ENCODE peak calls at places on chromosomes 11 and 22, in five cellular contexts. C, J, O, W and H are unnamed samples.

GRCh38 chr11:47440054-47440476 is 8.9 kb downstream of the RAPSN start:
- DNase-seq in C (no peak), J (no peak), O (no peak), W (no peak), H (no peak)

GRCh38 chr11:69861901-69862300 is 42.7 kb upstream of the FGF3 start:
- DNase-seq in C (no peak), J (no peak), O (no peak), W (no peak), H (no peak)

GRCh38 chr11:128406365-128406706 is 181.0 kb downstream of the ETS1 start:
- DNase-seq in C (no peak), J (no peak), O (no peak), W (no peak), H (peak; percentile 35)

GRCh38 chr22:44755956-44756361 is 3.6 kb downstream of the ARHGAP8 start:
- DNase-seq in C (no peak), J (no peak), O (peak; percentile 70), W (peak; percentile 78), H (no peak)

GRCh38 chr11:123233280-123233977 is 38.4 kb upstream of the CLMP start:
- DNase-seq in C (no peak), J (no peak), O (no peak), W (no peak), H (no peak)

GRCh38 chr11:109033627-109034340 is 368.9 kb downstream of the DDX10 start:
- DNase-seq in C (no peak), J (peak; percentile 97), O (peak; percentile 84), W (no peak), H (peak; percentile 97)

GRCh38 chr11:126584028-126584427 is 228.5 kb downstream of the ST3GAL4 start:
- DNase-seq in C (no peak), J (no peak), O (no peak), W (no peak), H (no peak)

GRCh38 chr11:33227578-33228261 is 29.5 kb upstream of the HIPK3 start:
- DNase-seq in C (no peak), J (peak; percentile 70), O (peak; percentile 56), W (no peak), H (no peak)

GRCh38 chr11:12693075-12693473 is 18.9 kb downstream of the TEAD1 start:
- DNase-seq in C (no peak), J (peak; percentile 63), O (no peak), W (no peak), H (no peak)

GRCh38 chr11:115180272-115180671 is 323.9 kb downstream of the CADM1 start:
- DNase-seq in C (no peak), J (no peak), O (no peak), W (no peak), H (no peak)

GRCh38 chr11:33531743-33532181 is 168.9 kb downstream of the C11orf91 start:
- DNase-seq in C (no peak), J (peak; percentile 69), O (no peak), W (no peak), H (peak; percentile 92)

GRCh38 chr22:17077255-17077654 is 7.5 kb upstream of the IL17RA start:
- DNase-seq in C (no peak), J (peak; percentile 72), O (peak; percentile 41), W (no peak), H (peak; percentile 80)

GRCh38 chr11:27933992-27934829 is 173.7 kb downstream of the KIF18A start:
- DNase-seq in C (no peak), J (peak; percentile 90), O (peak; percentile 22), W (peak; percentile 4), H (peak; percentile 100)

GRCh38 chr11:77069336-77069968 is 2.7 kb downstream of the CAPN5 start:
- DNase-seq in C (no peak), J (no peak), O (no peak), W (no peak), H (no peak)

GRCh38 chr11:40722179-40722795 is 737.2 kb downstream of the LRRC4C start:
- DNase-seq in C (no peak), J (peak; percentile 27), O (peak; percentile 7), W (peak; percentile 49), H (no peak)

GRCh38 chr11:133343951-133344350 is 188.3 kb downstream of the OPCML start:
- DNase-seq in C (no peak), J (peak; percentile 4), O (peak; percentile 93), W (no peak), H (no peak)

GRCh38 chr11:6622261-6623171 is 3.3 kb upstream of the TPP1 start:
- DNase-seq in C (no peak), J (no peak), O (no peak), W (no peak), H (no peak)

GRCh38 chr11:79393362-79394043 is 47.3 kb downstream of the TENM4 start:
- DNase-seq in C (no peak), J (no peak), O (no peak), W (peak; percentile 80), H (peak; percentile 71)
- TF ChIP-seq CTCF in C (no peak), J (no peak), O (no peak), W (no peak), H (peak; percentile 36)

GRCh38 chr22:31093090-31093850 is 12.2 kb downstream of the SMTN start:
- DNase-seq in C (peak; percentile 43), J (no peak), O (no peak), W (peak; percentile 5), H (no peak)

GRCh38 chr22:31095637-31096249 is 11.6 kb downstream of the SELENOM start:
- DNase-seq in C (no peak), J (no peak), O (no peak), W (no peak), H (no peak)

GRCh38 chr22:31096637-31097274 is 10.6 kb downstream of the SELENOM start:
- DNase-seq in C (no peak), J (no peak), O (no peak), W (no peak), H (no peak)

GRCh38 chr22:31093956-31094622 is 13.0 kb downstream of the SMTN start:
- DNase-seq in C (no peak), J (no peak), O (no peak), W (no peak), H (no peak)

GRCh38 chr22:31094741-31095140 is 12.6 kb downstream of the SELENOM start:
- DNase-seq in C (no peak), J (no peak), O (no peak), W (no peak), H (no peak)
- TF ChIP-seq CTCF in C (no peak), J (no peak), O (no peak), W (no peak), H (no peak)

GRCh38 chr11:97617031-97617430 is 1227.2 kb downstream of the JRKL start:
- DNase-seq in C (no peak), J (no peak), O (no peak), W (no peak), H (no peak)

GRCh38 chr11:97611345-97611744 is 1221.5 kb downstream of the JRKL start:
- DNase-seq in C (no peak), J (no peak), O (no peak), W (no peak), H (no peak)

GRCh38 chr11:97614571-97614970 is 1224.8 kb downstream of the JRKL start:
- DNase-seq in C (no peak), J (peak; percentile 88), O (no peak), W (no peak), H (peak; percentile 9)

GRCh38 chr11:97620012-97620411 is 1230.2 kb downstream of the JRKL start:
- DNase-seq in C (no peak), J (no peak), O (no peak), W (no peak), H (no peak)

DNA sequence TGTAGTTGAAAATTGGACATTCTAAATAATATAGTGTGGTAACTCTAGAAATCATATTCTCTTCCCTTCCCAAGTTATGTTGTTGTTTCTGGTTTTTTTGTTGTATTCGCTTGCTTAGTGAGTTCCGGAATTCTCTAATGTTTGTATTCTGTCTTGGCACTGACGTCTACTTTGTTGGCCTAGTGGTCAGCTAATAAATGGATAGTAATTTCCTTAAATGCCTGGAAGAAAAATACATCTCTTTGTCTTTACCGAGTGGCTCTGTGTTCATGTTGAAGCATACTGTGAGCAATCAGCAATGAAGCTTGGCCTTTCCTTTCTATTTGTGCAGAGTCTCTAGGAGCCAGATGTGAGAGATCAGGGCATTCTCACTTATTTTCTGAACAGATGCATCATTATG is 1225.7 kb downstream of the JRKL start:
- DNase-seq in C (no peak), J (peak; percentile 81), O (no peak), W (no peak), H (no peak)
- TF ChIP-seq CTCF in C (no peak), J (no peak), O (no peak), W (no peak), H (no peak)

DNA sequence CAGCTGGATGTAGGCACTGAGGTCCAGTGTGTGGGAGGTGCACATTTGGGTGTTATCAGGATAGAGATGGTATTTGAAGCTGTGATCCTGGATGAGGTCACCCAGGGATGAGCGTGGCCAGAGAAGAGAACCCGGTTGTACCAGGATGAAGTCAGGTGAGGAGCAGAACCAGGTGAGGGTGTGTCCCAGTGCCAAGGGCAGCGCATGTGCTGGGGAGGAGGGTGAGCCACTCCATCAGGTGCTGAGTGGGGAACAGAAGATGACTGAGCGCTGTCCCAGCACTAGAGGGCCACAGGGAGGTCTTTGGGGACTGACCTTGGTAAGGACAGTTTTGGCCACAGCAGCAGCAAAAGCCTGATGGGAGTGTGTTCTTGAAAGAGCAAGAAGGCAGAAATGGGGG is 2.7 kb downstream of the ARL2 start:
- DNase-seq in C (no peak), J (no peak), O (no peak), W (no peak), H (no peak)
- TF ChIP-seq CTCF in C (no peak), J (no peak), O (no peak), W (no peak), H (no peak)

GRCh38 chr11:116415095-116415494 is 357.7 kb downstream of the BUD13 start:
- DNase-seq in C (no peak), J (no peak), O (no peak), W (peak; percentile 33), H (no peak)
- TF ChIP-seq CTCF in C (no peak), J (no peak), O (no peak), W (no peak), H (no peak)

GRCh38 chr11:18012906-18013781 is at the start of gene SERGEF:
- DNase-seq in C (peak; percentile 85), J (peak; percentile 78), O (peak; percentile 80), W (peak; percentile 97), H (peak; percentile 71)
- TF ChIP-seq CTCF in C (no peak), J (no peak), O (no peak), W (no peak), H (peak; percentile 66)

DNA sequence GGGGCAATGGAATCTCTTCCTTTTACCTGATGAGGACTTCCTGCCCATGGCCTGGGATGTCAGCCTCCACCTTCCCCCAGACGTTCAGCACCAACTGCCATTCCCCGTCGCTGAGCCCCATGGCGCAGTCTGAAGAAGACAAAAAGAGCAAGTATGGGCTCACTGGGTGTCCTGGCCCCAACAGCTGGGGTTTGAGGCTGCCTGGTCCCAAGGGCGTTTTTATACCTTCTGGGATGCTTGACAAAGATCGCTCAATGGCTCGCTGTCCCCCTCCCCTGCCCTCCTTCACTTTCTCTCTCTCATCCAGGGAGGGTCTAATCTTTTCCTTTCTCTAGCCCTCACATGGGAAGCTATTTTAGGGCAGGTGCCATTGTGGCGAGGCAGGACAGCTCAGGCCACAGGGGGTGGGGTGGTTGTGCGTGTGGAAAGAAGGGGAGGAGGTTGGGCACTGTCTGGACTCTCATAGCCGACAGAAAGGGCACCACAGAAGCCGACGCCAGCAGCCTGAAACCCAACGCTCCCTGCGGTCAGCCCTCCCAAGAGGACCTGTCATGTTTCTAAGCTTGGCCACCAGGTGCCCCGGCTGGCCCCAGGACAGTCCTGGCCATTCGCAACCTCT is at the start of gene MB:
- DNase-seq in C (no peak), J (no peak), O (no peak), W (no peak), H (no peak)
- TF ChIP-seq CTCF in C (no peak), J (no peak), O (no peak), W (no peak), H (no peak)

GRCh38 chr22:43228330-43228729 is 41.4 kb upstream of the TTLL12 start:
- DNase-seq in C (no peak), J (peak; percentile 31), O (no peak), W (peak; percentile 49), H (no peak)
- TF ChIP-seq CTCF in C (peak; percentile 9), J (peak; percentile 45), O (peak; percentile 45), W (peak; percentile 36), H (peak; percentile 69)